ENCODE peak calls at places on chromosomes 6 and 20, in nine cellular contexts. D is HCT116; O is AG10803; X is fibroblast of mammary gland; N is CD4-positive, alpha-beta T cell; L is WTC11; A is left ventricle myocardium inferior; S is hepatocyte; F is endothelial cell of umbilical vein. W is an unnamed sample.

GRCh38 chr20:50282592-50283241 is 92.1 kb downstream of the CEBPB start:
- DNase-seq in N (no peak), S (no peak), A (no peak), F (no peak), D (no peak), O (no peak), X (no peak), L (no peak), W (no peak)

GRCh38 chr6:26065952-26066380 is 21.3 kb upstream of the HFE start:
- DNase-seq in D (peak), F (peak), L (no peak), S (peak), A (no peak), N (peak), X (peak), O (peak), W (peak)

GRCh38 chr6:130625825-130626500 is 201.2 kb upstream of the SMLR1 start:
- DNase-seq in F (peak), X (peak), D (peak), L (no peak), O (peak), A (no peak), N (no peak), S (peak), W (peak)

GRCh38 chr6:4280721-4281120 is 145.3 kb upstream of the ECI2 start:
- DNase-seq in S (peak), A (no peak), N (no peak), L (no peak), O (peak), X (peak), D (no peak), F (peak), W (no peak)

GRCh38 chr20:3135507-3136070 is 24.1 kb downstream of the FASTKD5 start:
- DNase-seq in A (no peak), O (no peak), D (no peak), N (no peak), L (no peak), X (peak), F (no peak), S (no peak), W (no peak)

GRCh38 chr6:55853008-55854001 is 22.1 kb downstream of the BMP5 start:
- DNase-seq in O (no peak), F (no peak), N (no peak), A (no peak), L (no peak), S (no peak), X (no peak), D (no peak), W (no peak)

GRCh38 chr20:46838002-46838401 is 56.6 kb upstream of the EYA2 start:
- DNase-seq in L (peak), A (no peak), O (no peak), S (peak), X (no peak), F (no peak), D (no peak), N (no peak), W (no peak)

GRCh38 chr6:133430530-133430929 is 189.4 kb downstream of the EYA4 start:
- DNase-seq in O (no peak), N (no peak), L (no peak), S (no peak), X (no peak), A (no peak), F (no peak), D (no peak), W (no peak)

GRCh38 chr6:11613858-11614257 is 76.3 kb downstream of the TMEM170B start:
- DNase-seq in O (peak), D (peak), L (no peak), N (no peak), F (peak), S (no peak), X (peak), A (no peak), W (no peak)

GRCh38 chr6:5938934-5939333 is 67.8 kb downstream of the NRN1 start:
- DNase-seq in N (no peak), F (no peak), O (no peak), L (no peak), A (no peak), S (no peak), D (no peak), X (no peak), W (no peak)

GRCh38 chr6:156351346-156351966 is 425.7 kb upstream of the ARID1B start:
- DNase-seq in S (no peak), F (no peak), A (no peak), X (no peak), D (no peak), L (no peak), N (no peak), O (no peak), W (no peak)

GRCh38 chr6:151058021-151058733 is 181.6 kb upstream of the AKAP12 start:
- DNase-seq in F (no peak), S (no peak), A (peak), D (no peak), X (no peak), O (no peak), L (no peak), N (no peak), W (no peak)

GRCh38 chr20:43803276-43803675 is 76.5 kb upstream of the GTSF1L start:
- DNase-seq in F (no peak), D (no peak), S (no peak), O (no peak), A (no peak), X (no peak), L (no peak), N (no peak), W (no peak)
- TF ChIP-seq CTCF in F (no peak), D (no peak), S (no peak), O (no peak), A (no peak), X (no peak), L (no peak), N (no peak), W (no peak)

DNA sequence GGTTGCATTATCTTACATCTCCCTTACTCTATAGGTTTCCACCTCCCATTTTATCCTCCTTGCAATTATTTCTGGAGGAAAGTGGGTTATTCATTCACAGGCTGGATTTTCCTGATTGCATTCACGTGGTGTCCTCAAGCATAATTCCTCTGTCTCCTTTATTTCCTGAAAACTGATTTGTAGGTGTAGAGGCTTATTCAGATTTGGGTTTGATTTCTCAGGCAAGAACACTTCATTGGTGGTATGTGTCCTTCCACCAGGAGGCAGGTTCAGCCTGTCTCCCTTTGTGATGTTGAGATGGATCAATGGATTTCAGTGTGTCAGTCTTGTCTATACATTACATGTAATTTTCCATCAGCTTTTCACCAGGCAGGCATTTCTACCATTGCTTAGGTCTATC is 17.3 kb downstream of the DNPH1 start:
- DNase-seq in A (no peak), S (no peak), O (no peak), N (no peak), L (no peak), X (no peak), D (no peak), F (peak), W (no peak)
- TF ChIP-seq CTCF in A (no peak), S (peak), O (no peak), N (no peak), L (no peak), X (no peak), D (peak), F (no peak), W (no peak)

GRCh38 chr6:44062771-44063560 is 64.3 kb downstream of the MRPL14 start:
- DNase-seq in N (no peak), S (no peak), L (peak), A (no peak), F (no peak), X (peak), D (no peak), O (no peak), W (peak)
- TF ChIP-seq CTCF in N (no peak), S (peak), L (peak), A (peak), F (peak), X (peak), D (peak), O (peak), W (peak)

GRCh38 chr20:35511814-35512420 is 17.5 kb downstream of the C20orf173 start:
- DNase-seq in F (peak), D (no peak), A (no peak), N (no peak), O (peak), X (peak), L (peak), S (peak), W (no peak)
- TF ChIP-seq CTCF in F (peak), D (peak), A (peak), N (no peak), O (peak), X (peak), L (peak), S (peak), W (peak)

DNA sequence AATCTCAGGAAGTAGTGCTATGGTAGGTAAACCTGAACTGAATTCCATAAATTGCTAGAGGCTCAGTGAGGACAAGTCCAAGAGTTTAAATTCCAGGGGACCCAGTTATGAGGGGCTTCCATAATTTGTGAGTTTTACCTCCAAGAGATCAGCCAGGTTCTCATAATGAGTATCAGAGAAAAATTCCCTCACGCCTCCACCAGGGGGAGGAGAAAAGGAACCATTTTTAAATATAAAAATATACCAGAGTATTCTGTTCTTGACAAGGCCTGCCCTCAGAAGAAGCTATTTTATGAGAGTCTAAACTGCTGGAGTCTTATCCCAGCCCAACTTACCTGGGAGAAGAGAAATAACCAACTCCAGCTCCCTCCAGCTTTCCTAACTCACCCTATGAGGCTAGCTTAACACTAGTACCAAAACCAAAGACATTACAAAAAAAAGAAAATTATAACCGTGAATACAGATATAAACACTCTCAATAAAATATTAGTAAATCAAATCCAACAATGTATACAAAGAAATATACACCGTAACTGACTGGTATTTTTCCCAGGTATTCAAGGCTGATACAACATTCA is 158.7 kb downstream of the TFAP2A start:
- DNase-seq in F (no peak), X (no peak), S (no peak), A (no peak), D (peak), O (no peak), L (no peak), N (no peak), W (peak)
- TF ChIP-seq CTCF in F (no peak), X (peak), S (peak), A (peak), D (peak), O (peak), L (peak), N (no peak), W (no peak)

GRCh38 chr6:31426395-31426794 is 23.0 kb downstream of the MICA start:
- DNase-seq in A (no peak), S (no peak), X (no peak), F (no peak), L (no peak), N (no peak), O (no peak), D (no peak), W (no peak)

DNA sequence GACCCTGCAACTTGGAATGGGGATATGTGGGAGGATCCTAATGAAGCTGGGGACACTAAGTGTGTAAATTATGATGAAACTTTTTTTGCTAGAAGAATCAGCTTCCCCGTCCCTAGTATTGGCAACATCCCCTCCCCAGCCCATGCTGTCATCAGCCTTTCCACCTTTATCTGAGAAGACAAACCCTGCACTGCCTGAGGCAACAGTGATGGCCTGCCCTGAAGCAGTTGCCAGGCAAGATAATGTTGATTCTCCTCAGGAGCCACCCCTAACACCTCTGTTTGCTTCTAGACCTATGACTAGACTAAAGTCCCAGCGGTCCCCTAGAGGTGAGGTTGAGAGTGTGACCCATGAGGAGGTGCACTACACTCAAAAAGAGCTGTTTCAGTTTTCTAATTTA is 27.1 kb downstream of the MICA start:
- DNase-seq in D (no peak), N (no peak), F (no peak), S (no peak), A (no peak), L (no peak), O (no peak), X (no peak), W (no peak)
- TF ChIP-seq CTCF in D (no peak), N (no peak), F (no peak), S (no peak), A (no peak), L (no peak), O (no peak), X (no peak), W (no peak)

GRCh38 chr6:160137989-160138835 is 16.6 kb downstream of the SLC22A1 start:
- DNase-seq in A (no peak), L (peak), D (peak), S (peak), N (peak), O (peak), F (peak), X (peak), W (peak)
- TF ChIP-seq CTCF in A (peak), L (peak), D (peak), S (peak), N (peak), O (peak), F (peak), X (peak), W (peak)

DNA sequence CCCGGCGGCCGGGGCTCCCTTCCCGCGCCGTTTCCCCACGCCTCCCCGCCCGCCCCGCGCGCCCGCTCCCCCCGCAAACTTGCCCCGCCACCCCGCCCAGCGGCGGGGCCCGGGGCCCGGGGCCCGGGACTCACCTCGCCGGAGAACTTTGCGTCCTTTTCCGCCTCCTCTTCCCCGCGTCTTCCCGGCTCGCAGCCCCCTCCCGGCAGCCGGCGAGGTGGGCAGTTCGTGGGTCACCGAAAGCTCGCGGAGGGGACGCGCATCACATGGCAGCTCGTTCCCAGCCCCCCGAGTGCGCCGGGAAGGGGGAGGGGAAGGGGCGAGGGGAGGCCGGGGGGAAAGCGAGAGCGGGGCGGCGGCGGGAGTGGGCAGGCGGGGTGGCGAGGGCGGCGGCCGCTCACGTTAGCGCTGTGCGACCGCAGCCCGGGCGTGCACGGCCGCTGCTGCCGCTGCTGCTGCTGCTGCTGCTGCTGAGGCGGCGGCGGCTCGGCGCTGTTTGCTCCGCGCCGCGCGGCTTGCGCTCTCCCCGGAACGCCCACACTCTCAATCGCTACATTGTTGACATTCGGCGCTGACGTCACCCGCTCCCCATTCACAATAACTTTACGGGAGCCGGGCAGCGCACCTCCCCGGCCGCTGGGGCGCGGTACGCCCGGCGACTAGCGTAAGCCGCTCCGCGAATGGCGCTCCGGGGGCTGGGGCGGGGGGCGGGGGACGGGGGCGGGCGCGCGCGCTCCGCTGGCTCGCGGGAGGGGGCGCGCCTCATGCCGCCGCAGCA is at the start of gene BACH2:
- DNase-seq in O (peak), L (peak), S (peak), X (peak), F (peak), A (peak), N (peak), D (peak), W (peak)
- TF ChIP-seq CTCF in O (no peak), L (no peak), S (no peak), X (no peak), F (no peak), A (peak), N (no peak), D (no peak), W (no peak)

GRCh38 chr6:44470106-44470446 is 82.6 kb downstream of the CDC5L start:
- DNase-seq in D (no peak), X (no peak), N (no peak), S (no peak), L (no peak), A (no peak), O (no peak), F (no peak), W (no peak)
- TF ChIP-seq CTCF in D (no peak), X (no peak), N (no peak), S (no peak), L (no peak), A (no peak), O (no peak), F (no peak), W (no peak)

GRCh38 chr6:15644904-15645303 is 17.9 kb downstream of the DTNBP1 start:
- DNase-seq in S (no peak), O (no peak), D (no peak), L (no peak), X (no peak), A (no peak), N (no peak), F (no peak), W (no peak)
- TF ChIP-seq CTCF in S (no peak), O (no peak), D (no peak), L (no peak), X (no peak), A (no peak), N (no peak), F (no peak), W (no peak)